ENCODE peak calls at places on chromosomes 16 and 17, in four cellular contexts. U, G, Y and S are unnamed samples.

GRCh38 chr16:88627531-88628411 is 10.6 kb upstream of the IL17C start:
- DNase-seq in U (no peak), G (no peak), Y (no peak), S (no peak)

GRCh38 chr17:44872131-44872768 is 24.6 kb downstream of the HIGD1B start:
- DNase-seq in U (no peak), G (peak), Y (no peak), S (no peak)

GRCh38 chr17:75634376-75634740 is 1.1 kb downstream of the SMIM5 start:
- DNase-seq in U (no peak), G (no peak), Y (no peak), S (no peak)

GRCh38 chr17:67290994-67291362 is 46.0 kb upstream of the HELZ start:
- DNase-seq in U (no peak), G (no peak), Y (no peak), S (no peak)

GRCh38 chr17:2282297-2282873 is 21.2 kb downstream of the SMG6 start:
- DNase-seq in U (peak), G (no peak), Y (peak), S (peak)

GRCh38 chr17:35892091-35892637 is 12.0 kb upstream of the CCL5 start:
- DNase-seq in U (no peak), G (no peak), Y (no peak), S (no peak)

GRCh38 chr16:15822957-15823356 is 33.9 kb downstream of the MYH11 start:
- DNase-seq in U (no peak), G (no peak), Y (no peak), S (no peak)

GRCh38 chr17:34252138-34252889 is 2.8 kb upstream of the CCL2 start:
- DNase-seq in U (peak), G (peak), Y (peak), S (peak)

GRCh38 chr17:21689604-21690003 is 2.7 kb upstream of the KCNJ18 start:
- DNase-seq in U (no peak), G (no peak), Y (peak), S (peak)

GRCh38 chr16:86768231-86768791 is 190.0 kb downstream of the FOXL1 start:
- DNase-seq in U (no peak), G (no peak), Y (no peak), S (no peak)

GRCh38 chr16:57544129-57544653 is 1.7 kb downstream of the ADGRG5 start:
- DNase-seq in U (no peak), G (no peak), Y (peak), S (no peak)

GRCh38 chr16:50630394-50631020 is 50.6 kb downstream of the SNX20 start:
- DNase-seq in U (no peak), G (no peak), Y (no peak), S (no peak)

GRCh38 chr17:12097326-12097725 is 76.6 kb downstream of the MAP2K4 start:
- DNase-seq in U (no peak), G (no peak), Y (no peak), S (no peak)